ENCODE peak calls at places on chromosomes 13 and 19, in five cellular contexts. W is IMR-90, N is mammary epithelial cell, R is breast epithelium, P is tibial nerve. O is an unnamed sample.

GRCh38 chr13:100235311-100235901 is 146.5 kb downstream of the PCCA start:
- DNase-seq in R (no peak), N (peak; percentile 28), P (no peak), W (peak; percentile 63), O (peak; percentile 69)

GRCh38 chr19:20558011-20558410 is 7.6 kb downstream of the ZNF737 start:
- DNase-seq in N (no peak), W (no peak), R (no peak), P (no peak), O (no peak)

GRCh38 chr19:6721113-6721474 is 644 bp upstream of the C3 start:
- DNase-seq in P (no peak), R (no peak), W (no peak), N (no peak), O (no peak)

GRCh38 chr13:45238945-45239795 is 38.3 kb upstream of the KCTD4 start:
- DNase-seq in W (peak; percentile 62), N (peak; percentile 88), R (no peak), P (no peak), O (no peak)

GRCh38 chr13:99990045-99990977 is 8.7 kb downstream of the ZIC2 start:
- DNase-seq in R (no peak), N (no peak), W (no peak), P (no peak), O (no peak)

GRCh38 chr13:86193281-86193680 is 394.1 kb upstream of the SLITRK6 start:
- DNase-seq in R (no peak), P (no peak), N (no peak), W (no peak), O (no peak)

GRCh38 chr19:37669336-37669963 is 14.2 kb upstream of the ZFP30 start:
- DNase-seq in P (no peak), R (no peak), W (no peak), N (no peak), O (no peak)

GRCh38 chr19:33156354-33156753 is 24.4 kb downstream of the WDR88 start:
- DNase-seq in W (peak; percentile 41), N (no peak), R (no peak), P (no peak), O (no peak)

GRCh38 chr13:66128201-66128600 is 1101.9 kb downstream of the PCDH9 start:
- DNase-seq in R (no peak), P (no peak), W (no peak), N (no peak), O (no peak)

GRCh38 chr13:19781526-19781925 is 1.2 kb downstream of the PSPC1 start:
- DNase-seq in N (no peak), P (no peak), R (no peak), W (no peak), O (no peak)

DNA sequence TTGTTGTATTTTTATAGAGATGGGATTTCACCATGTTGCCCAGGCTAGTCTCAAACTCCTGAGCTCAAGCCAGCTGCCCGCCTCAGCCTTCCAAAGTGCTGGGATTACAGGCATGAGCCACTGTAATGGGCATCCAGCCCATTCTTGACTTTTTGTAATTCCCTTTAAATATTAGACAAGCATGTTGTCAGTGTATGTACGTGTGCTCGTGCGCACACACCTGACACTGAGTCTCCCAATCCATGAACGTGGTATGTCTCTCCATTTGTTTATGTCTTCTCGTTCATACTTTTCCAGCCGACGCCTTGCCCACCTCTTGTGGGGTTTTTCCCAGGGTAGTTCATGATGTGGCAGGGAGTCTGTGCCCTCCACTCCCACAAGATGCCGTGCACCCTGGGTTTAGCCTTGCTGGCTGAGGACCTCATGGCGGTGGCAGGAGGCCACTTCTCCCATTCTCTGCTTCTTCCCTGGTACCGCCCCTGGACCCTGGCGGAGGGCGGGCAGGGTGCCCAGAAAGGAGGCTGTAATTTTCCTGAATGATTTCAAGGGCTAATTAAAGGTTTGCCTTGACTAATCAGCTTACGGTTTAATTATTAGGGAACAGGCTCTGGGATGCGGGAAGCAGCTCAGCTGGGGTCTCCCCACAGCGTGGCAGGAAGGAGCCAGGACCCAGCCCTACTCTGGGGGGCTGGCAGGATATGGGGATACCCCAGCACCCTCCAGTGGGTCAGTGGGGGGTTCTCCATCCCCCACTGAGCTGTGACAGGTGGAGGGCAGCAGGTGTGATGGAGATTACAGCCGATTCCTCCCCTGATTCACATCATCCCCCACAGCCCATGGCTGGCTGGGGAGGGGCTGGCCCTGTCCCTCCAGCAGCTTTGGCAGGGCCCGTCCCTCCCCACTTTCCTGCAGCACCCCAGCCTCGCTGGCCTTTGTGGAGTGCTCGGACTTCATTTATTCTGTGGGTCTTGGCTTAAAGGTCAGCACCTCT is 12.9 kb downstream of the PAK4 start:
- DNase-seq in W (no peak), P (no peak), N (no peak), R (no peak), O (no peak)
- H3K4me1 ChIP-seq in W (peaks cover 11% of the 10 kb centered on the region), P (no peaks in the 10 kb centered on the region), N (peaks cover 1% of the 10 kb centered on the region), R (peaks cover 4% of the 10 kb centered on the region), O (peaks cover 13% of the 10 kb centered on the region)

GRCh38 chr19:49407079-49407478 is 16.2 kb downstream of the PTH2 start:
- DNase-seq in P (no peak), N (no peak), W (no peak), R (no peak), O (no peak)

GRCh38 chr19:49409441-49410029 is 13.7 kb downstream of the PTH2 start:
- DNase-seq in W (no peak), R (no peak), N (no peak), P (no peak), O (no peak)

GRCh38 chr19:49411681-49412321 is 11.4 kb downstream of the PTH2 start:
- DNase-seq in W (no peak), P (no peak), N (no peak), R (no peak), O (no peak)

GRCh38 chr19:49407482-49408015 is 15.7 kb downstream of the PTH2 start:
- DNase-seq in N (no peak), W (no peak), R (no peak), P (no peak), O (no peak)

GRCh38 chr19:49408816-49409440 is 14.3 kb downstream of the PTH2 start:
- DNase-seq in P (no peak), R (no peak), N (no peak), W (no peak), O (no peak)
- H3K27ac ChIP-seq in P (no peak overlapping the region), R (no peak overlapping the region), N (no peak overlapping the region), W (no peak overlapping the region), O (no peak overlapping the region)

DNA sequence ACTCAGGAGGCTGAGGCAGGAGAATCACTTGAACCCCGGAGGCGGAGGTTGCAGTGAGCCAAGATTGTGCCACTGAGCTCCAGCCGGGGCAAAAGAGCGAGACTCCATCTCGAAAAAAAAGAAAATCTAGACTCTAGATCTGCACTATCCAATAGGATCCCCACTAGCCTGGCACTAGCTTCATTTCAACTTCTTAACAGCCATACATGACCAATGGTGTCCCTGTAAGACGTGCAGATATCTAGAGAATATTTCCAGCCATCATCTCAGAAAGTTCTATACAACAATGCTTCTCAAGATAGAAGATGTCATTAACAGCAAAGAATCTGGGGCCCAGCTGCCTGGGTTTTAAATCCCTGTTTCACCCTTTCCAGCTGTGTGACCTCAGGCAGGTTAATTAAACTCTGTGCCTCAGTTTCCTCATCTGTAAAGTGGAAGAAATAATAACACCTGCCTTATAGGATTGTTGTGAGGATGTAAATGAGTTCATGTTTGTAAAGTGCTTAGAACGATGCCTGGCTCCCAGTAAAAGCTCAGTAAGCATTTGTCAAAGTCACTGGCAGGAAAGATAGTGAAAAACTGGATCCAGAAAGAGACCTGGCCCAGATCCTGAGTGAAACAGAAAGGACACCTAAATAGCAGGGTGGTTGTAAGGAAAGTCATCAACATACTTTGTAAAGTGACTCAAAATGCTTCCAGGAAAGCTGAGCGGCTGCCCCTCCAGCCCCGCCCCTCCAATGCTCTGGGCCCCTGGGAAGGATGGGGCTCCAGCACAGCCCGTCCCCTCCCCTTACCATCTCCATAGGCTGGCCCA is 13.5 kb downstream of the WIZ start:
- DNase-seq in W (no peak), N (no peak), R (no peak), P (no peak), O (no peak)
- H3K4me1 ChIP-seq in W (peaks cover 22% of the 10 kb centered on the region), N (peaks cover 4% of the 10 kb centered on the region), R (peaks cover 4% of the 10 kb centered on the region), P (no peaks in the 10 kb centered on the region), O (peaks cover 10% of the 10 kb centered on the region)

GRCh38 chr19:46859637-46860124 is 1.1 kb upstream of the ARHGAP35 start:
- DNase-seq in W (peak; percentile 55), P (peak; percentile 84), N (no peak), R (peak; percentile 76), O (no peak)
- H3K27ac ChIP-seq in W (peak overlapping the region; percentile 55), P (peak overlapping the region; percentile 99), N (no peak overlapping the region), R (peak overlapping the region; percentile 93), O (peak overlapping the region; percentile 2)

DNA sequence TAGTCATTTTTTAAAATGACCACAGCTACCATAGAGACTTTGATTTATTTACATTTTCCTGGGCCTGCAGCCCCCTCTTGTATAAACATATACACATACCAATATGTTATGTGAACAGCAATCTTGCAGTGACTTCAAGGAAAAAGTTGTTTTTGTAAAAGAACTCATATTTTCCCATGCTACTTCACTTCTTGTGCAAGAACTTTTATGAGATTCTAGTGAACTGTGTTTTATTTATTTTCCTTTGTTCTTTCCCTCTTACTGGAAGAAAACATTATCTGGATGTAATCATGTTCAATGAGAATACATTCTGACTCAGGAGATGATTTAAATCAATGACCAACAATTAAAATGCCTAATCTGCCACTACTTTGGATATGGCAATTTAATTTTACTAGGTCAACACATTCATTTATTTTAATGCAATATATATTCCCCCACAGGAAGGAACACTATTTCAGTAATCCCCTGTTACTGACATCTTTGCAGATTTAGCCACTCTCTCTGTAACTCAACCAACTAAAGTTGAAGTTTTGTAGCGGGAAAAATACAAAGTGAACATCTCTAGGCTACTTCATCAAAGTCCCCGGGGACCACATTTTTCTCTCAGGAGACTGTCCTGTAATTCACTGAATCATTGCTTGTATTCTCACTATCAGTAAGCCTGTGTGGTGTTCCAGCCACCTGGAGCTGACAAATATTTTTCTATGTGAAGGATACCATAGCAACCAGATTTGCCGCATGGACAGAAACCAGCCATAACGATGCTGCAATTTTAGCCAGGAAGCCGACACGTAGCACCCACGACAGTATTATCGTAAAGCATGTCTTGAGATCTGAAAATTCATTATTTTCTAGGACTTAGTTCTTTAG is 90.5 kb downstream of the STARD13 start:
- DNase-seq in N (no peak), W (peak; percentile 96), R (no peak), P (no peak), O (peak; percentile 58)
- H3K4me1 ChIP-seq in N (no peaks in the 10 kb centered on the region), W (peaks cover 25% of the 10 kb centered on the region), R (no peaks in the 10 kb centered on the region), P (no peaks in the 10 kb centered on the region), O (peaks cover 52% of the 10 kb centered on the region)

GRCh38 chr13:41459754-41460111 is 2.4 kb downstream of the RGCC start:
- DNase-seq in N (no peak), W (no peak), R (no peak), P (no peak), O (no peak)
- H3K27ac ChIP-seq in N (no peak overlapping the region), W (peak overlapping the region; percentile 25), R (no peak overlapping the region), P (peak overlapping the region; percentile 84), O (no peak overlapping the region)

DNA sequence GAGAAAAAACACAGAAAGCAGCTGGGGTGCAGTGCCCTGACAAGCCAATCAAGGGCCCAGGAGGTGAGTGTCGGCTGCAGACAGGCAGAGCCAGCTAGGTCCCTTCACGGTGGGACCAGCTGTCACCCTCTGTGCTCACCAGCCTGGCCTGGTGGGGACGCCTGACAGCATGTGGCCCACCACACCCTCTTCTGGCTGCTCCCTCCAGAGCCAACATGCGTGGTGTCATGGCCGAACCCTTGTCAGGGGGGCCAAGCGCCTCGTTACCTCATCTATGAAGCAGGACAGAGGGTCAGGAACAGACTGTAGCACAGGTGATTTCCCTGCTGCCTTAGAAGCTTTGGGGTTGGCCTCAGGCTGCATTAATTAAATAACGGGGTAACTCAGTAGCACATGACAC is 40.0 kb upstream of the ISYNA1 start:
- DNase-seq in R (no peak), N (no peak), P (no peak), W (no peak), O (no peak)
- H3K4me1 ChIP-seq in R (peaks cover 24% of the 10 kb centered on the region), N (peaks cover 38% of the 10 kb centered on the region), P (no peaks in the 10 kb centered on the region), W (peaks cover 39% of the 10 kb centered on the region), O (peaks cover 41% of the 10 kb centered on the region)

GRCh38 chr13:97248243-97248642 is 26.1 kb downstream of the MBNL2 start:
- DNase-seq in W (no peak), N (no peak), R (no peak), P (no peak), O (no peak)
- H3K27ac ChIP-seq in W (no peak overlapping the region), N (peak overlapping the region; percentile 80), R (peak overlapping the region; percentile 74), P (peak overlapping the region; percentile 88), O (no peak overlapping the region)

O was measured in SJSA1.